ENCODE peak calls at places on chromosome 11, in nine cellular contexts. N, V, F, S, D, B, U, O and X are unnamed samples.

GRCh38 chr11:106390078-106390477 is 312.6 kb downstream of the AASDHPPT start:
- DNase-seq in N (no peak), V (no peak), F (no peak), S (no peak), D (no peak), B (no peak), U (no peak), O (no peak), X (no peak)

GRCh38 chr11:76453248-76453647 is 8.4 kb downstream of the EMSY start:
- DNase-seq in N (no peak), V (no peak), F (no peak), S (no peak), D (no peak), B (no peak), U (peak; percentile 6), O (no peak), X (no peak)

GRCh38 chr11:117677729-117678310 is 119.2 kb downstream of the DSCAML1 start:
- DNase-seq in N (no peak), V (no peak), F (no peak), S (no peak), D (no peak), B (no peak), U (no peak), O (no peak), X (no peak)

GRCh38 chr11:77003954-77004353 is 30.2 kb upstream of the B3GNT6 start:
- DNase-seq in N (no peak), V (no peak), F (no peak), S (no peak), D (no peak), B (no peak), U (peak; percentile 5), O (no peak), X (no peak)

GRCh38 chr11:119147604-119148333 is 1.1 kb upstream of the ABCG4 start:
- DNase-seq in N (no peak), V (no peak), F (no peak), S (no peak), D (no peak), B (no peak), U (no peak), O (no peak), X (no peak)

GRCh38 chr11:22193348-22194051 is 615 bp downstream of the ANO5 start:
- DNase-seq in N (no peak), V (peak; percentile 73), F (no peak), S (peak; percentile 31), D (peak; percentile 8), B (peak; percentile 26), U (no peak), O (peak; percentile 16), X (no peak)

GRCh38 chr11:132523929-132524328 is 1008.4 kb downstream of the OPCML start:
- DNase-seq in N (no peak), V (no peak), F (no peak), S (no peak), D (no peak), B (no peak), U (no peak), O (no peak), X (no peak)

GRCh38 chr11:22407899-22408298 is 69.7 kb downstream of the SLC17A6 start:
- DNase-seq in N (no peak), V (no peak), F (no peak), S (no peak), D (no peak), B (no peak), U (no peak), O (no peak), X (no peak)

GRCh38 chr11:125072210-125072960 is 9.3 kb downstream of the SLC37A2 start:
- DNase-seq in N (no peak), V (peak; percentile 84), F (no peak), S (no peak), D (no peak), B (no peak), U (no peak), O (peak; percentile 75), X (no peak)

GRCh38 chr11:13955971-13956421 is 6.5 kb upstream of the SPON1 start:
- DNase-seq in N (no peak), V (no peak), F (peak; percentile 31), S (peak; percentile 63), D (peak; percentile 51), B (peak; percentile 66), U (peak; percentile 71), O (no peak), X (peak; percentile 67)

GRCh38 chr11:78022397-78023396 is at the start of gene KCTD14:
- DNase-seq in N (no peak), V (no peak), F (no peak), S (peak; percentile 87), D (no peak), B (peak; percentile 75), U (no peak), O (no peak), X (peak; percentile 15)

GRCh38 chr11:120413480-120413879 is 77.3 kb downstream of the ARHGEF12 start:
- DNase-seq in N (no peak), V (no peak), F (no peak), S (no peak), D (no peak), B (no peak), U (peak; percentile 85), O (no peak), X (no peak)

GRCh38 chr11:132844956-132845355 is 687.3 kb downstream of the OPCML start:
- DNase-seq in N (no peak), V (no peak), F (peak; percentile 4), S (no peak), D (no peak), B (no peak), U (peak; percentile 96), O (no peak), X (no peak)

GRCh38 chr11:17564687-17565042 is 17.6 kb downstream of the OTOG start:
- DNase-seq in N (no peak), V (no peak), F (no peak), S (no peak), D (no peak), B (no peak), U (no peak), O (no peak), X (peak; percentile 19)

GRCh38 chr11:67213251-67213650 is 53.0 kb upstream of the GRK2 start:
- DNase-seq in N (no peak), V (no peak), F (no peak), S (no peak), D (no peak), B (no peak), U (no peak), O (peak; percentile 16), X (no peak)

GRCh38 chr11:33633251-33634003 is 67.2 kb downstream of the C11orf91 start:
- DNase-seq in N (no peak), V (no peak), F (peak; percentile 45), S (no peak), D (no peak), B (no peak), U (peak; percentile 72), O (no peak), X (no peak)

GRCh38 chr11:100831929-100832480 is 144.9 kb downstream of the ARHGAP42 start:
- DNase-seq in N (peak; percentile 69), V (no peak), F (no peak), S (no peak), D (no peak), B (no peak), U (no peak), O (no peak), X (no peak)

GRCh38 chr11:75190652-75191329 is 39.9 kb downstream of the SLCO2B1 start:
- DNase-seq in N (no peak), V (no peak), F (no peak), S (no peak), D (no peak), B (no peak), U (no peak), O (no peak), X (no peak)

GRCh38 chr11:68538025-68538424 is 77.5 kb downstream of the PPP6R3 start:
- DNase-seq in N (no peak), V (no peak), F (no peak), S (no peak), D (no peak), B (no peak), U (no peak), O (no peak), X (no peak)

GRCh38 chr11:46407635-46408034 is 16.1 kb upstream of the CHRM4 start:
- DNase-seq in N (no peak), V (no peak), F (no peak), S (no peak), D (no peak), B (no peak), U (no peak), O (no peak), X (no peak)

GRCh38 chr11:6926208-6927029 is at the start of gene ZNF215:
- DNase-seq in N (peak; percentile 78), V (peak; percentile 86), F (peak; percentile 63), S (peak; percentile 81), D (peak; percentile 57), B (peak; percentile 56), U (peak; percentile 81), O (peak; percentile 39), X (peak; percentile 73)
- TF ChIP-seq POLR2A in N (no peak), V (no peak), F (no peak), S (peak; percentile 50), D (no peak), B (no peak), U (no peak), O (no peak), X (peak; percentile 44)

GRCh38 chr11:57712256-57713150 is at the start of gene TMX2:
- DNase-seq in N (peak; percentile 96), V (peak; percentile 95), F (peak; percentile 73), S (peak; percentile 93), D (peak; percentile 93), B (peak; percentile 93), U (peak; percentile 100), O (peak; percentile 71), X (peak; percentile 99)
- TF ChIP-seq POLR2A in N (no peak), V (no peak), F (peak; percentile 66), S (peak; percentile 73), D (no peak), B (no peak), U (peak; percentile 81), O (peak; percentile 70), X (peak; percentile 89)

GRCh38 chr11:19978668-19979518 is 181.4 kb downstream of the DBX1 start:
- DNase-seq in N (no peak), V (no peak), F (peak; percentile 19), S (peak; percentile 66), D (no peak), B (no peak), U (peak; percentile 90), O (no peak), X (peak; percentile 69)
- TF ChIP-seq POLR2A in N (no peak), V (no peak), F (no peak), S (no peak), D (no peak), B (no peak), U (no peak), O (no peak), X (no peak)

GRCh38 chr11:72234920-72235319 is 9.1 kb downstream of the PHOX2A start:
- DNase-seq in N (no peak), V (no peak), F (no peak), S (no peak), D (no peak), B (no peak), U (no peak), O (no peak), X (no peak)
- TF ChIP-seq POLR2A in N (no peak), V (no peak), F (no peak), S (no peak), D (no peak), B (no peak), U (no peak), O (no peak), X (no peak)